ENCODE peak calls at places on chromosomes 12 and 14, in four cellular contexts. M is K562, D is HepG2, E is WTC11. S is an unnamed sample.

GRCh38 chr12:12072064-12072760 is 1.5 kb downstream of the BCL2L14 start:
- DNase-seq in M (no peak), D (peak; percentile 38), E (no peak), S (no peak)

GRCh38 chr14:89251066-89251465 is 166.0 kb downstream of the FOXN3 start:
- DNase-seq in M (no peak), D (no peak), E (no peak), S (no peak)

GRCh38 chr14:54654600-54654999 is 87.7 kb downstream of the SAMD4A start:
- DNase-seq in M (no peak), D (no peak), E (no peak), S (no peak)

GRCh38 chr14:95346266-95346665 is 26.6 kb upstream of the CLMN start:
- DNase-seq in M (no peak), D (no peak), E (no peak), S (no peak)

GRCh38 chr14:55117816-55118441 is 11.1 kb upstream of the LGALS3 start:
- DNase-seq in M (no peak), D (no peak), E (no peak), S (no peak)

GRCh38 chr14:64572721-64573508 is 23.2 kb downstream of the PPP1R36 start:
- DNase-seq in M (no peak), D (no peak), E (no peak), S (no peak)

GRCh38 chr12:49026678-49027480 is 8.3 kb upstream of the PRKAG1 start:
- DNase-seq in M (no peak), D (no peak), E (no peak), S (no peak)

GRCh38 chr12:76152161-76152807 is 67.8 kb upstream of the NAP1L1 start:
- DNase-seq in M (peak; percentile 25), D (no peak), E (no peak), S (no peak)

GRCh38 chr14:76407449-76408150 is 31.7 kb downstream of the ESRRB start:
- DNase-seq in M (no peak), D (no peak), E (no peak), S (no peak)

GRCh38 chr14:104965561-104966231 is 12.5 kb downstream of the AHNAK2 start:
- DNase-seq in M (no peak), D (no peak), E (no peak), S (no peak)

GRCh38 chr12:113918306-113918705 is 47.8 kb downstream of the RBM19 start:
- DNase-seq in M (no peak), D (no peak), E (no peak), S (no peak)

GRCh38 chr14:93369393-93370266 is 22.6 kb downstream of the COX8C start:
- DNase-seq in M (no peak), D (no peak), E (no peak), S (no peak)

GRCh38 chr14:93044116-93044515 is 71.6 kb downstream of the ITPK1 start:
- DNase-seq in M (no peak), D (no peak), E (no peak), S (no peak)

GRCh38 chr12:8052679-8053078 is 13.5 kb downstream of the C3AR1 start:
- DNase-seq in M (no peak), D (no peak), E (no peak), S (no peak)

GRCh38 chr12:29591140-29592020 is 93.9 kb upstream of the OVCH1 start:
- DNase-seq in M (peak; percentile 5), D (no peak), E (peak; percentile 50), S (no peak)

GRCh38 chr14:23366163-23366921 is 1.4 kb upstream of the EFS start:
- DNase-seq in M (no peak), D (no peak), E (peak; percentile 93), S (no peak)

GRCh38 chr12:14768823-14769405 is 34.4 kb downstream of the WBP11 start:
- DNase-seq in M (no peak), D (no peak), E (peak; percentile 15), S (no peak)

GRCh38 chr12:94603434-94604068 is 46.8 kb downstream of the TMCC3 start:
- DNase-seq in M (peak; percentile 56), D (peak; percentile 5), E (peak; percentile 71), S (no peak)

DNA sequence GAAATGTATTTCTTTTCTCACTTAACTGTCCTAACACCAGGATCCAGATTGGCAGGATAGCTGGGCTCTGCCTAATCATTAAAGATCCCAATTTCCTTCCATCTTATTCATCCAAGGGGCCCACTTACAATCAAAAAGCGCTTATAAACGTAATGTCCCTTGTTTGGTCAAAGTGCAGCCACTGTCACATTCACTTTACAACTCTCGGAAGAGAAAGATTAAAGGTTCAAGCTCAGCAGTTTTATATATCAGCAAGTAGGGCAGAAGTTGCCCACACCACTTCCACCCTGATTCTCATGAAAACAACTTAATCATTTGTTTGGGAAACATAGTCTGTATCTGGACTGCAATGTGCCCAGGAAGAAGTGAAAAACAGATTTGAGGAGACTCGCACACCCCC is 80.7 kb downstream of the CAPZA3 start:
- DNase-seq in M (no peak), D (no peak), E (no peak), S (no peak)
- TF ChIP-seq ELF4 in M (no peak), D (no peak), E (no peak), S (no peak)

DNA sequence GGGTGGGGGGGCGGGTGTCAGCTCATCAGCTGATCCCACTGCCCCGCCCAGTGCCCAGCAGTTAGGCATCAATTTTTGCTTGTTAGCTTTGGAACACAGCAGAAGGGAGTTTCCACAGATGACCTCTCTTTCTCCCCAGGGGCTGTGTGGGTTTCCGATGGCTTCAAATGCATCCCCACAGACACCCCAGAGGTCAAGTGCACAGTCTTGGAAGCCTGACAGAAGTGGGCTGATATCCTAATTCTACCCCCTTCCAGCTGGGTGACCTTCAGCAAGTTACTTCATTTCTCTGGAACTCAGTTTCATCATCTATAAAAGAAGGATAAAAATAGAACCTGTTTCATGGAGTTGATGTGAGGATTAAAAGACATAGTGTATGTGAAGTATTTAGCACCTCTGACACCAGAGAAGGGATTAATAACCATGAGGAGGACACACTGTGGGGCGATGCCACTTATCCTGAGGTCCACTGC is 22.0 kb downstream of the TTC9 start:
- DNase-seq in M (no peak), D (no peak), E (no peak), S (no peak)
- TF ChIP-seq ELF4 in M (no peak), D (no peak), E (no peak), S (no peak)

GRCh38 chr12:81542621-81543020 is 216.5 kb downstream of the PPFIA2 start:
- DNase-seq in M (no peak), D (no peak), E (no peak), S (no peak)

GRCh38 chr12:81546811-81547210 is 212.3 kb downstream of the PPFIA2 start:
- DNase-seq in M (no peak), D (no peak), E (no peak), S (no peak)

GRCh38 chr12:81543621-81544139 is 215.5 kb downstream of the PPFIA2 start:
- DNase-seq in M (no peak), D (no peak), E (no peak), S (no peak)

GRCh38 chr12:81542065-81542464 is 217.1 kb downstream of the PPFIA2 start:
- DNase-seq in M (no peak), D (no peak), E (no peak), S (no peak)
- TF ChIP-seq ELF4 in M (no peak), D (no peak), E (no peak), S (no peak)

GRCh38 chr12:22881878-22882277 is 256.9 kb downstream of the ETNK1 start:
- DNase-seq in M (no peak), D (no peak), E (no peak), S (no peak)

GRCh38 chr12:22880810-22881209 is 255.8 kb downstream of the ETNK1 start:
- DNase-seq in M (no peak), D (no peak), E (no peak), S (no peak)

GRCh38 chr12:22879203-22879602 is 254.2 kb downstream of the ETNK1 start:
- DNase-seq in M (no peak), D (no peak), E (no peak), S (no peak)

GRCh38 chr12:22882559-22882958 is 257.6 kb downstream of the ETNK1 start:
- DNase-seq in M (no peak), D (no peak), E (no peak), S (no peak)

DNA sequence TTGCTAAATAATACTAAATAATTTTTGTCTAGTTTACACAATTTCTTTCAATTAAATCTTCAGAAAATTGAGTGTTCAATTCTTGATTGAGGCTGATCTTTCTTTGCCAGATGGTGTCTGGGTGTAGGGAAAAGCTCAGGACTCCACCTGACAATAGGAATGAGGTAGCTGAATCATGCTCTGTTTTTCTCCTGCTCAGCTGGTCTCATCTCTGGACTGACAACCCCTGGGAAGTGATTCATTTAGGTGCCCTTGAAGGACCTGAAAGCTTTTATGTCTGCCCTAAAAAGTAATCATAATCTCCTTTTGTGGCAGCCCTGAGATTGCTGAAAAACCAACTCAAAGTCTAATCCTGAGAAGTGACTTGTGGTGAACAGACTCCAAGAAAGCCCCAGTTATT is 255.4 kb downstream of the ETNK1 start:
- DNase-seq in M (no peak), D (no peak), E (no peak), S (no peak)
- TF ChIP-seq ELF4 in M (no peak), D (no peak), E (no peak), S (no peak)

S was measured in HEK293T.